ENCODE peak calls at places on chromosomes 6 and 20, in nine cellular contexts. C, E, X, W, I, F, N, P and S are unnamed samples.

GRCh38 chr6:7542878-7543394 is 1.5 kb downstream of the DSP start:
- DNase-seq in C (no peak), E (peak), X (peak), W (peak), I (no peak), F (no peak), N (peak), P (peak), S (peak)

GRCh38 chr6:148323344-148323743 is 19.3 kb upstream of the SASH1 start:
- DNase-seq in C (no peak), E (no peak), X (no peak), W (peak), I (no peak), F (no peak), N (no peak), P (no peak), S (peak)

GRCh38 chr20:11920083-11920482 is 2.4 kb downstream of the BTBD3 start:
- DNase-seq in C (no peak), E (no peak), X (no peak), W (no peak), I (no peak), F (no peak), N (no peak), P (no peak), S (no peak)

GRCh38 chr6:35600659-35601125 is 88.0 kb upstream of the TULP1 start:
- DNase-seq in C (no peak), E (no peak), X (no peak), W (peak), I (no peak), F (no peak), N (no peak), P (no peak), S (peak)

GRCh38 chr6:17267586-17267985 is 13.6 kb upstream of the RBM24 start:
- DNase-seq in C (no peak), E (no peak), X (no peak), W (no peak), I (no peak), F (no peak), N (no peak), P (no peak), S (no peak)

GRCh38 chr20:45783656-45784294 is 7.9 kb downstream of the WFDC3 start:
- DNase-seq in C (no peak), E (no peak), X (no peak), W (peak), I (no peak), F (no peak), N (no peak), P (no peak), S (no peak)

GRCh38 chr6:116888732-116889360 is 11.8 kb downstream of the RFX6 start:
- DNase-seq in C (no peak), E (no peak), X (no peak), W (no peak), I (no peak), F (no peak), N (no peak), P (no peak), S (no peak)

GRCh38 chr6:44116643-44117382 is 10.4 kb downstream of the MRPL14 start:
- DNase-seq in C (peak), E (no peak), X (no peak), W (peak), I (no peak), F (no peak), N (no peak), P (no peak), S (peak)

GRCh38 chr6:72916298-72916697 is 294.4 kb downstream of the KCNQ5 start:
- DNase-seq in C (no peak), E (no peak), X (no peak), W (peak), I (no peak), F (no peak), N (no peak), P (no peak), S (no peak)

GRCh38 chr6:44285552-44286284 is 15.5 kb downstream of the TMEM151B start:
- DNase-seq in C (no peak), E (peak), X (no peak), W (no peak), I (peak), F (peak), N (peak), P (no peak), S (no peak)

GRCh38 chr6:34531580-34532201 is 24.4 kb downstream of the SPDEF start:
- DNase-seq in C (no peak), E (peak), X (peak), W (peak), I (peak), F (peak), N (peak), P (no peak), S (peak)

GRCh38 chr6:69865126-69865525 is 1.2 kb upstream of the COL19A1 start:
- DNase-seq in C (peak), E (no peak), X (no peak), W (peak), I (no peak), F (no peak), N (no peak), P (no peak), S (peak)

GRCh38 chr6:31180500-31180899 is 10.0 kb upstream of the POU5F1 start:
- DNase-seq in C (no peak), E (no peak), X (peak), W (peak), I (peak), F (peak), N (peak), P (peak), S (peak)